ENCODE peak calls at places on chromosome 16, in nine cellular contexts. One of them, this sample, is unnamed.
A peak's percentile ranks its signal among the peaks of the same experiment; 100 is the strongest.

GRCh38 chr16:17155480-17155879 is 315.3 kb downstream of the XYLT1 start:
- DNase-seq in tibial nerve: no peak
- DNase-seq in endothelial cell of umbilical vein: no peak
- DNase-seq in transverse colon: no peak
- DNase-seq in prostate gland: no peak
- DNase-seq in gastrocnemius medialis: no peak
- DNase-seq in lower leg skin: no peak
- DNase-seq in heart left ventricle: no peak
- DNase-seq in breast epithelium: no peak
- DNase-seq in this sample: no peak

GRCh38 chr16:25108054-25108453 is 3.5 kb upstream of the LCMT1 start:
- DNase-seq in endothelial cell of umbilical vein: no peak
- DNase-seq in transverse colon: peak; percentile 17
- DNase-seq in prostate gland: no peak
- DNase-seq in heart left ventricle: no peak
- DNase-seq in tibial nerve: no peak
- DNase-seq in lower leg skin: no peak
- DNase-seq in gastrocnemius medialis: no peak
- DNase-seq in breast epithelium: no peak
- DNase-seq in this sample: no peak

GRCh38 chr16:87056551-87056950 is 260.6 kb downstream of the C16orf95 start:
- DNase-seq in transverse colon: no peak
- DNase-seq in lower leg skin: peak; percentile 67
- DNase-seq in prostate gland: no peak
- DNase-seq in heart left ventricle: no peak
- DNase-seq in breast epithelium: no peak
- DNase-seq in tibial nerve: no peak
- DNase-seq in endothelial cell of umbilical vein: no peak
- DNase-seq in gastrocnemius medialis: no peak
- DNase-seq in this sample: no peak

GRCh38 chr16:129075-129474 is 9.4 kb downstream of the NPRL3 start:
- DNase-seq in heart left ventricle: no peak
- DNase-seq in breast epithelium: no peak
- DNase-seq in lower leg skin: no peak
- DNase-seq in tibial nerve: no peak
- DNase-seq in endothelial cell of umbilical vein: no peak
- DNase-seq in prostate gland: no peak
- DNase-seq in transverse colon: no peak
- DNase-seq in gastrocnemius medialis: no peak
- DNase-seq in this sample: no peak

GRCh38 chr16:61382435-61382834 is 653.8 kb downstream of the CDH8 start:
- DNase-seq in breast epithelium: no peak
- DNase-seq in prostate gland: no peak
- DNase-seq in endothelial cell of umbilical vein: no peak
- DNase-seq in lower leg skin: no peak
- DNase-seq in gastrocnemius medialis: no peak
- DNase-seq in tibial nerve: no peak
- DNase-seq in transverse colon: no peak
- DNase-seq in heart left ventricle: no peak
- DNase-seq in this sample: no peak

GRCh38 chr16:15396948-15397594 is 1.5 kb downstream of the MPV17L start:
- DNase-seq in gastrocnemius medialis: no peak
- DNase-seq in breast epithelium: no peak
- DNase-seq in prostate gland: no peak
- DNase-seq in endothelial cell of umbilical vein: no peak
- DNase-seq in lower leg skin: peak; percentile 70
- DNase-seq in tibial nerve: no peak
- DNase-seq in heart left ventricle: no peak
- DNase-seq in transverse colon: no peak
- DNase-seq in this sample: no peak

GRCh38 chr16:89811321-89811720 is 5.1 kb downstream of the FANCA start:
- DNase-seq in tibial nerve: no peak
- DNase-seq in endothelial cell of umbilical vein: no peak
- DNase-seq in heart left ventricle: no peak
- DNase-seq in gastrocnemius medialis: no peak
- DNase-seq in breast epithelium: no peak
- DNase-seq in prostate gland: no peak
- DNase-seq in transverse colon: no peak
- DNase-seq in lower leg skin: no peak
- DNase-seq in this sample: no peak

GRCh38 chr16:31099860-31100638 is 5.5 kb upstream of the VKORC1 start:
- DNase-seq in prostate gland: no peak
- DNase-seq in transverse colon: no peak
- DNase-seq in lower leg skin: no peak
- DNase-seq in breast epithelium: no peak
- DNase-seq in endothelial cell of umbilical vein: peak; percentile 18
- DNase-seq in tibial nerve: no peak
- DNase-seq in heart left ventricle: no peak
- DNase-seq in gastrocnemius medialis: no peak
- DNase-seq in this sample: no peak

GRCh38 chr16:53754938-53755910 is 51.3 kb downstream of the FTO start:
- DNase-seq in transverse colon: peak; percentile 78
- DNase-seq in endothelial cell of umbilical vein: no peak
- DNase-seq in heart left ventricle: no peak
- DNase-seq in prostate gland: no peak
- DNase-seq in tibial nerve: no peak
- DNase-seq in breast epithelium: no peak
- DNase-seq in lower leg skin: no peak
- DNase-seq in gastrocnemius medialis: no peak
- DNase-seq in this sample: no peak

GRCh38 chr16:29686740-29687327 is 7.9 kb downstream of the QPRT start:
- DNase-seq in prostate gland: no peak
- DNase-seq in gastrocnemius medialis: no peak
- DNase-seq in heart left ventricle: no peak
- DNase-seq in lower leg skin: no peak
- DNase-seq in breast epithelium: no peak
- DNase-seq in tibial nerve: no peak
- DNase-seq in transverse colon: no peak
- DNase-seq in endothelial cell of umbilical vein: no peak
- DNase-seq in this sample: no peak

GRCh38 chr16:70253291-70254094 is 1.8 kb upstream of the EXOSC6 start:
- DNase-seq in tibial nerve: no peak
- DNase-seq in transverse colon: peak; percentile 26
- DNase-seq in lower leg skin: peak; percentile 76
- DNase-seq in gastrocnemius medialis: no peak
- DNase-seq in breast epithelium: no peak
- DNase-seq in endothelial cell of umbilical vein: peak; percentile 43
- DNase-seq in heart left ventricle: no peak
- DNase-seq in prostate gland: no peak
- DNase-seq in this sample: peak; percentile 40

GRCh38 chr16:70254095-70254964 is 2.6 kb upstream of the EXOSC6 start:
- DNase-seq in gastrocnemius medialis: no peak
- DNase-seq in transverse colon: no peak
- DNase-seq in lower leg skin: peak; percentile 66
- DNase-seq in tibial nerve: no peak
- DNase-seq in breast epithelium: no peak
- DNase-seq in heart left ventricle: no peak
- DNase-seq in endothelial cell of umbilical vein: no peak
- DNase-seq in prostate gland: no peak
- DNase-seq in this sample: no peak

GRCh38 chr16:70250748-70251650 is 741 bp downstream of the EXOSC6 start:
- DNase-seq in transverse colon: peak; percentile 51
- DNase-seq in tibial nerve: no peak
- DNase-seq in gastrocnemius medialis: no peak
- DNase-seq in breast epithelium: no peak
- DNase-seq in endothelial cell of umbilical vein: peak; percentile 72
- DNase-seq in prostate gland: peak; percentile 29
- DNase-seq in lower leg skin: peak; percentile 75
- DNase-seq in heart left ventricle: no peak
- DNase-seq in this sample: peak; percentile 49

GRCh38 chr16:70252355-70252988 is 732 bp upstream of the EXOSC6 start:
- DNase-seq in breast epithelium: no peak
- DNase-seq in tibial nerve: no peak
- DNase-seq in gastrocnemius medialis: no peak
- DNase-seq in lower leg skin: peak; percentile 78
- DNase-seq in heart left ventricle: no peak
- DNase-seq in endothelial cell of umbilical vein: no peak
- DNase-seq in prostate gland: no peak
- DNase-seq in transverse colon: no peak
- DNase-seq in this sample: peak; percentile 33

GRCh38 chr16:70251651-70252354 is at the start of gene EXOSC6:
- DNase-seq in breast epithelium: peak; percentile 88
- DNase-seq in lower leg skin: peak; percentile 98
- DNase-seq in gastrocnemius medialis: peak; percentile 81
- DNase-seq in prostate gland: peak; percentile 90
- DNase-seq in heart left ventricle: peak; percentile 90
- DNase-seq in transverse colon: peak; percentile 92
- DNase-seq in tibial nerve: peak; percentile 70
- DNase-seq in endothelial cell of umbilical vein: peak; percentile 95
- DNase-seq in this sample: peak; percentile 96
- TF ChIP-seq POLR2A in breast epithelium: peak; percentile 47
- TF ChIP-seq POLR2A in lower leg skin: no peak
- TF ChIP-seq POLR2A in gastrocnemius medialis: peak; percentile 66
- TF ChIP-seq POLR2A in prostate gland: peak; percentile 79
- TF ChIP-seq POLR2A in heart left ventricle: peak; percentile 68
- TF ChIP-seq POLR2A in transverse colon: peak; percentile 88
- TF ChIP-seq POLR2A in tibial nerve: peak; percentile 62
- TF ChIP-seq POLR2A in endothelial cell of umbilical vein: peak; percentile 86
- TF ChIP-seq POLR2A in this sample: peak; percentile 78

DNA sequence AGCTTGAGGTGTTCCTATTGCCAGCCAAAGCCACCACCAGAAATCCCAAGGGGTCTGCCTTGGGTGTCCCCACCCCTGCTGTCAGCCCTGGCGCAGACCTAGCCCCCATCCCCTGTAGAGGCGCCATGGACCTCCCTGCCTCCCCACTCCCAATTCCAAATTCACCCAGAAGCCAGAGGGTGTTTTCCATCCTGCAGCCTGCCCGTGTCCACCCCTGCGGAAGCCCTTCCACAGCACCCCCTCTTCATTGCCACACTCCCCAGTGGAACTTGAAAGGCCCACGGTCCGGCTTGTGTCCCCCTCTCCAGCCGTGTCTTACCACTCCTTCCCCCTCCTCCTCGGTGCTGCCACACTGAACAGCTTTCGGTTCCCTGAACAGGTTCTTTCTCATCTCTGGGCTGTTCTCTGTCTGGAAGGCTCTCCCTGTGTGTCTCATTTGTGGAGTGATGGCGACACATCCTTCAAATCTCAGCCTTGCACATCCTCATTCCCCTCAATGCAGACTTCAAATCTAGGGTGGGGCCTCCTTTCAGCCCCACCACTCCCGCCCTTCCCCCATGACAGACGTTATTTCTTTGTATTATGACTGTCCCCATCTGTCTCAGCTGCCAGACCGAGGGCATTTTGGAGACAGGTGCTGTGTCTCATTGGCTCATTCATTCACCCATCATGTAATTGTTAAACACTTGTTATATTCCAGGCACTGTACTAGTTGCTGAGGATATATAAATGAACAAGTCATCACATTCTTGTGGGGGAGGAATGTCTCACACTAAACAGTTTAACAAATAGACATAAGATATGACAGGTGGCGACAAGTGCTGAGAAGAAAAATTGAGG is 36.3 kb downstream of the ADGRG5 start:
- DNase-seq in breast epithelium: no peak
- DNase-seq in lower leg skin: no peak
- DNase-seq in heart left ventricle: no peak
- DNase-seq in prostate gland: no peak
- DNase-seq in tibial nerve: no peak
- DNase-seq in endothelial cell of umbilical vein: no peak
- DNase-seq in transverse colon: no peak
- DNase-seq in gastrocnemius medialis: no peak
- DNase-seq in this sample: no peak
- TF ChIP-seq POLR2A in breast epithelium: no peak
- TF ChIP-seq POLR2A in lower leg skin: no peak
- TF ChIP-seq POLR2A in heart left ventricle: no peak
- TF ChIP-seq POLR2A in prostate gland: no peak
- TF ChIP-seq POLR2A in tibial nerve: no peak
- TF ChIP-seq POLR2A in endothelial cell of umbilical vein: no peak
- TF ChIP-seq POLR2A in transverse colon: no peak
- TF ChIP-seq POLR2A in gastrocnemius medialis: no peak
- TF ChIP-seq POLR2A in this sample: no peak

DNA sequence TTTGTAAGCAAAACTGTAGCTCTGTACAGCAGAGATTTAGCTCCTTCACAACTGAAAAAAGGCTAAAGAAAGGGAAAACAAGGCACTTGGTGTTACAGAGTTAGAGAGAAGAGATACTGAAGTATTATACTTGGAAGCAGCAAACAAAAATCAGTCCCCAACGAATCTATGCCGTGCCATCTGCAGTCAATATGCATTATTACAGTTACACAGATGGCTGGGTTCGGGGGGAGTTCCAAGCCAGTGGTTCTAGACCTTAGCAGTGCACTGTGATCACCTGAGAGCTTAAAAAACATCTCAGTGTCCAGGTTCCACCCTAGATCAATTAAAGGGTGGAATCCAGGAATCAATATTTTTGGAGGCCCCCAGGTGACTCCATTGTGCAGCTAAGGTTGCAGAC is 489.9 kb downstream of the SHISA9 start:
- DNase-seq in prostate gland: no peak
- DNase-seq in heart left ventricle: no peak
- DNase-seq in gastrocnemius medialis: no peak
- DNase-seq in transverse colon: no peak
- DNase-seq in lower leg skin: no peak
- DNase-seq in breast epithelium: no peak
- DNase-seq in endothelial cell of umbilical vein: no peak
- DNase-seq in tibial nerve: no peak
- DNase-seq in this sample: no peak
- TF ChIP-seq POLR2A in prostate gland: no peak
- TF ChIP-seq POLR2A in heart left ventricle: no peak
- TF ChIP-seq POLR2A in gastrocnemius medialis: no peak
- TF ChIP-seq POLR2A in transverse colon: no peak
- TF ChIP-seq POLR2A in lower leg skin: no peak
- TF ChIP-seq POLR2A in breast epithelium: no peak
- TF ChIP-seq POLR2A in endothelial cell of umbilical vein: no peak
- TF ChIP-seq POLR2A in tibial nerve: no peak
- TF ChIP-seq POLR2A in this sample: no peak

GRCh38 chr16:23856345-23856744 is 20.6 kb downstream of the PRKCB start:
- DNase-seq in gastrocnemius medialis: no peak
- DNase-seq in endothelial cell of umbilical vein: no peak
- DNase-seq in breast epithelium: no peak
- DNase-seq in lower leg skin: no peak
- DNase-seq in heart left ventricle: no peak
- DNase-seq in tibial nerve: no peak
- DNase-seq in transverse colon: no peak
- DNase-seq in prostate gland: no peak
- DNase-seq in this sample: no peak

GRCh38 chr16:23855010-23855409 is 19.2 kb downstream of the PRKCB start:
- DNase-seq in prostate gland: no peak
- DNase-seq in lower leg skin: no peak
- DNase-seq in gastrocnemius medialis: no peak
- DNase-seq in breast epithelium: no peak
- DNase-seq in endothelial cell of umbilical vein: no peak
- DNase-seq in tibial nerve: no peak
- DNase-seq in transverse colon: no peak
- DNase-seq in heart left ventricle: no peak
- DNase-seq in this sample: no peak

GRCh38 chr16:23857901-23858300 is 22.1 kb downstream of the PRKCB start:
- DNase-seq in lower leg skin: no peak
- DNase-seq in prostate gland: no peak
- DNase-seq in breast epithelium: no peak
- DNase-seq in gastrocnemius medialis: no peak
- DNase-seq in tibial nerve: no peak
- DNase-seq in heart left ventricle: no peak
- DNase-seq in transverse colon: no peak
- DNase-seq in endothelial cell of umbilical vein: no peak
- DNase-seq in this sample: no peak

GRCh38 chr16:23858496-23859062 is 22.8 kb downstream of the PRKCB start:
- DNase-seq in breast epithelium: no peak
- DNase-seq in tibial nerve: no peak
- DNase-seq in heart left ventricle: no peak
- DNase-seq in gastrocnemius medialis: no peak
- DNase-seq in lower leg skin: no peak
- DNase-seq in endothelial cell of umbilical vein: no peak
- DNase-seq in transverse colon: no peak
- DNase-seq in prostate gland: no peak
- DNase-seq in this sample: no peak

GRCh38 chr16:23857256-23857891 is 21.6 kb downstream of the PRKCB start:
- DNase-seq in transverse colon: no peak
- DNase-seq in tibial nerve: no peak
- DNase-seq in lower leg skin: no peak
- DNase-seq in gastrocnemius medialis: no peak
- DNase-seq in prostate gland: peak; percentile 19
- DNase-seq in heart left ventricle: no peak
- DNase-seq in endothelial cell of umbilical vein: no peak
- DNase-seq in breast epithelium: no peak
- DNase-seq in this sample: no peak
- TF ChIP-seq POLR2A in transverse colon: no peak
- TF ChIP-seq POLR2A in tibial nerve: no peak
- TF ChIP-seq POLR2A in lower leg skin: no peak
- TF ChIP-seq POLR2A in gastrocnemius medialis: no peak
- TF ChIP-seq POLR2A in prostate gland: no peak
- TF ChIP-seq POLR2A in heart left ventricle: no peak
- TF ChIP-seq POLR2A in endothelial cell of umbilical vein: no peak
- TF ChIP-seq POLR2A in breast epithelium: no peak
- TF ChIP-seq POLR2A in this sample: no peak